ENCODE peak calls at places on chromosomes 12 and 14, in four cellular contexts. A, U, T and L are unnamed samples.

GRCh38 chr12:106710143-106710893 is 64.2 kb upstream of the RIC8B start:
- DNase-seq in A (no peak), U (no peak), T (no peak), L (peak)

GRCh38 chr12:115325858-115326257 is 641.9 kb upstream of the TBX3 start:
- DNase-seq in A (no peak), U (no peak), T (no peak), L (no peak)

GRCh38 chr12:31322651-31323248 is 3.2 kb downstream of the SINHCAF start:
- DNase-seq in A (peak), U (peak), T (peak), L (peak)

GRCh38 chr14:27148143-27148542 is 550.3 kb upstream of the NOVA1 start:
- DNase-seq in A (no peak), U (no peak), T (no peak), L (no peak)

GRCh38 chr14:82411373-82411772 is 877.7 kb upstream of the SEL1L start:
- DNase-seq in A (no peak), U (no peak), T (no peak), L (no peak)

GRCh38 chr12:92421701-92422100 is 276.1 kb upstream of the BTG1 start:
- DNase-seq in A (peak), U (no peak), T (no peak), L (no peak)

GRCh38 chr12:1662761-1663439 is 28.0 kb upstream of the ADIPOR2 start:
- DNase-seq in A (no peak), U (peak), T (peak), L (peak)

GRCh38 chr12:11486623-11487444 is 91.5 kb upstream of the PRB2 start:
- DNase-seq in A (peak), U (peak), T (peak), L (peak)

GRCh38 chr14:105505101-105505500 is 14.1 kb downstream of the TEDC1 start:
- DNase-seq in A (no peak), U (no peak), T (no peak), L (no peak)

GRCh38 chr12:28409892-28410291 is 219.6 kb downstream of the CCDC91 start:
- DNase-seq in A (peak), U (no peak), T (no peak), L (no peak)

GRCh38 chr12:69471667-69472385 is 1.6 kb downstream of the FRS2 start:
- DNase-seq in A (peak), U (peak), T (no peak), L (no peak)

GRCh38 chr14:25389948-25390347 is 340.0 kb upstream of the STXBP6 start:
- DNase-seq in A (no peak), U (no peak), T (no peak), L (no peak)

DNA sequence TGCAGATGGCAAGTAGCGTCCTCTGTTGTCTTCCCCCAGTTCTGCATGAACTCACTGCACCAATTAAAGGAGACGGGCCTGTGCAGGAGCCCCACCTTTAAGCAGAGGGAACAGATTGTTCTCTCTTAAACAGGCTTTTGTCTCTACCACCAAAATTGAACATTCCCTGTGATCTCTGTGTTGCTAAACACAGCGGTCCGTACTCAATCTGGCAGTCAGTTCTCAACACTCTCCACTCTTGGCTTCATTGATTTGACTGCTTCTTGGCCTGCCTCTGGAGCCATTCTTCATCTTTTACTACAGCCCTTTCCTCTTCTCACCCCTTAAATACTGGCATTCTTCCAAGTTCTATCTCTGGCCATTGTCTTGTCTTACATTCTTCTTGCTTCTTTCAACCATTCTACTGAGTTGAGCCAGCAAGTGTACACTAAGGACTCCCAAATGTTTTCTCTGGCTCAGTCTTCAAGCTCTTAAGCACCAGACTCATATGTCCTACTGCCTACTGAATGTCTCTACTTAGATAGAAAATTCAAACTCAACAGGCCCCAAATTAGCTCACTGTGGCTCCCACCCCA is 8.0 kb upstream of the NT5DC3 start:
- DNase-seq in A (no peak), U (no peak), T (no peak), L (no peak)
- H3K9ac ChIP-seq in A (no peak), U (no peak), T (no peak), L (no peak)

GRCh38 chr14:77011226-77011762 is 17.2 kb downstream of the IRF2BPL start:
- DNase-seq in A (no peak), U (no peak), T (no peak), L (no peak)

GRCh38 chr14:77009014-77009413 is 19.5 kb downstream of the IRF2BPL start:
- DNase-seq in A (no peak), U (no peak), T (peak), L (no peak)

GRCh38 chr14:77014004-77014604 is 14.4 kb downstream of the IRF2BPL start:
- DNase-seq in A (peak), U (no peak), T (peak), L (peak)

GRCh38 chr14:77014734-77015133 is 13.8 kb downstream of the IRF2BPL start:
- DNase-seq in A (no peak), U (no peak), T (no peak), L (no peak)

DNA sequence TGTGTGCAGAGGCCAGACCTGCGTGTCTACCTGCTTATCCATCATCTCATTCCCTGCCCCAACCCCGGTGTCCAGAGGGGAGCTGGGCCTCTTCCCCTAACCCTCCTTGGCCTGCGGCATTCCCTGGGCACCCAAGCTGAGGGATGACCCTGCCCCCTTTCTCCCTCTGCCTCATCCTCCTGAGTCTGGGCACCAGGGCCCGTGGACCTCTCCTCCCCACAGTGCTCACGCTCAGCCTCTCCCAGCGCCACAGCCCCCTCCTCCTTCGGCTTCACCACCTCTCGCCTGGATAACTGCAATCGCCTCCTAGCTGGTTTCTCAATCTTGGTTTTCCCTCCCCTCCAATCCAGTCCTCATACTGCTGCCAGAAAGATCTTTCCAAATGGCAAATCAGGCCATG is 16.3 kb downstream of the IRF2BPL start:
- DNase-seq in A (no peak), U (no peak), T (no peak), L (no peak)
- H2AK5ac ChIP-seq in A (no peak), U (peak), T (peak), L (no peak)

GRCh38 chr12:127654383-127654985 is 612.5 kb upstream of the TMEM132C start:
- DNase-seq in A (no peak), U (no peak), T (no peak), L (no peak)
- H3K9ac ChIP-seq in A (no peak), U (no peak), T (no peak), L (no peak)

GRCh38 chr14:103107455-103107854 is 12.9 kb downstream of the EXOC3L4 start:
- DNase-seq in A (no peak), U (no peak), T (no peak), L (no peak)

GRCh38 chr14:103110681-103111296 is 12.5 kb upstream of the TNFAIP2 start:
- DNase-seq in A (peak), U (no peak), T (no peak), L (no peak)

GRCh38 chr14:103111297-103111981 is 11.8 kb upstream of the TNFAIP2 start:
- DNase-seq in A (no peak), U (no peak), T (no peak), L (no peak)

GRCh38 chr14:103107941-103108748 is 13.6 kb downstream of the EXOC3L4 start:
- DNase-seq in A (no peak), U (no peak), T (no peak), L (no peak)

GRCh38 chr14:103109789-103110415 is 13.4 kb upstream of the TNFAIP2 start:
- DNase-seq in A (peak), U (peak), T (peak), L (peak)
- H2AK5ac ChIP-seq in A (peak), U (no peak), T (no peak), L (no peak)

GRCh38 chr14:74301594-74302159 is 1.1 kb downstream of the ABCD4 start:
- DNase-seq in A (no peak), U (no peak), T (no peak), L (no peak)
- H3K9ac ChIP-seq in A (peak), U (peak), T (no peak), L (peak)

DNA sequence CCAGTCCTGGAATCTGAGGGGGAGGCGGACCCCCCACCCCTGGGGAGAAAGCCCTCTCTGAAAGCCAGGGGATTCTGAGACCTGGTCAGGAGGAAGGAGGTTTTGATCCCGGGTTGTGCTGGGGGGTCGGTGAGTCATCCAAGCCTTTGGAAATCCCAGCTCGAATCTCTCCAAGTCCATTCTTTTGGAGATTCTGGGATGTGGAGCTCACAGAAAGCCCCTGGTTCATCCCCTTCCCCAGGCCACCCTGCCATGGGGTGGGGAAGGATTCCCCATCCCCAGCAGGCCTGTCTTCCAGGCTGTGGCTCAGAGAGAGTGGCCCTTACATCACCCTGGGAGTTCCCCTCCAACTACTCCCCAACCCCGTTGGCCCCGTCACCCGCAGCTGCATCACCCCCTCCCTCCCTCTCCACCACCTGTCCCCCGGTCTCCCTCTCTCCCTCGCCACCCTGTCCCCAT is 14.3 kb downstream of the EXOC3L4 start:
- DNase-seq in A (peak), U (peak), T (peak), L (peak)
- H2AK5ac ChIP-seq in A (peak), U (peak), T (peak), L (no peak)

GRCh38 chr12:50090391-50090790 is 5.2 kb downstream of the SMARCD1 start:
- DNase-seq in A (no peak), U (no peak), T (no peak), L (no peak)

GRCh38 chr12:50087995-50088394 is 2.9 kb downstream of the SMARCD1 start:
- DNase-seq in A (peak), U (peak), T (no peak), L (no peak)

GRCh38 chr12:50087159-50087558 is 2.0 kb downstream of the SMARCD1 start:
- DNase-seq in A (no peak), U (no peak), T (no peak), L (no peak)

GRCh38 chr12:50089730-50090129 is 4.6 kb downstream of the SMARCD1 start:
- DNase-seq in A (no peak), U (no peak), T (no peak), L (no peak)

GRCh38 chr12:50088577-50089335 is 3.6 kb downstream of the SMARCD1 start:
- DNase-seq in A (peak), U (peak), T (peak), L (peak)
- H3K9ac ChIP-seq in A (no peak), U (peak), T (no peak), L (no peak)

GRCh38 chr12:6342140-6342889 is 439 bp upstream of the TNFRSF1A start:
- DNase-seq in A (no peak), U (no peak), T (no peak), L (peak)

GRCh38 chr12:6340745-6341438 is 984 bp downstream of the TNFRSF1A start:
- DNase-seq in A (no peak), U (peak), T (no peak), L (no peak)

GRCh38 chr12:6343518-6343917 is 1.6 kb upstream of the TNFRSF1A start:
- DNase-seq in A (no peak), U (no peak), T (no peak), L (peak)

GRCh38 chr12:6338955-6339761 is 2.7 kb downstream of the TNFRSF1A start:
- DNase-seq in A (no peak), U (peak), T (no peak), L (no peak)

DNA sequence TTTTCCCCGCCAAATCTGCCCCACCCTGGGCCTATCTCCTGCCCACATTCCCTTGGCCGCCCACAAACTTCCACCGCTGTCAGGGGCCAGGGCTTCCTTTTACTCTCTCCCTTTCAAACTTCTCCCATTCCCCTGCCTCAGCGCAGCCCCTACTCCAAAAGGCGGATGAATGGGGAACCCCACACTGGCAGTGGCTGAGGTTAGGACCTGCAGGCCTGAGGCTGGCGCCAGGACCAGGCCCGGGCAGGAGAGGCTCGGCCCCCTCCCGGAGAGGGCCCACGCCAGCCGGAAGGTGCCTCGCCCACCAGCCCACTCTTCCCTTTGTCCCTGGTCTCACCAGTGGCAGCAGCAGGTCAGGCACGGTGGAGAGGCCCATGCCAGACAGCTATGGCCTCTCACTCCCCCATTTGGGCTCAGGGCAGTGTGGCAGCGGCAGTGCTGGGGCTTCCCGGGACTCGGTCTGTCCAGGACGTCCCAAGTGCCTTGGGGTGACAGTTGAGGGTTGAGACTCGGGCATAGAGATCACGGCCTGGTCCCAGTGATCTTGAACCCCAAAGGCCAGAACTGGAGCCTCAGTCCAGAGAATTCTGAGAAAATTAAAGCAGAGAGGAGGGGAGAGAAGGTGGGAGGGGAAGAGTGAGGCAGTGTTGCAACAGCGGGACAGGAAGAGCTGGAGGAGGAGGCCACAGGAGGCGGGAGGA is at the start of gene TNFRSF1A:
- DNase-seq in A (peak), U (peak), T (peak), L (peak)
- H2AK5ac ChIP-seq in A (peak), U (peak), T (peak), L (peak)

GRCh38 chr12:123141615-123142517 is 9.0 kb downstream of the PITPNM2 start:
- DNase-seq in A (peak), U (peak), T (no peak), L (peak)
- H3K9ac ChIP-seq in A (no peak), U (peak), T (no peak), L (peak)

DNA sequence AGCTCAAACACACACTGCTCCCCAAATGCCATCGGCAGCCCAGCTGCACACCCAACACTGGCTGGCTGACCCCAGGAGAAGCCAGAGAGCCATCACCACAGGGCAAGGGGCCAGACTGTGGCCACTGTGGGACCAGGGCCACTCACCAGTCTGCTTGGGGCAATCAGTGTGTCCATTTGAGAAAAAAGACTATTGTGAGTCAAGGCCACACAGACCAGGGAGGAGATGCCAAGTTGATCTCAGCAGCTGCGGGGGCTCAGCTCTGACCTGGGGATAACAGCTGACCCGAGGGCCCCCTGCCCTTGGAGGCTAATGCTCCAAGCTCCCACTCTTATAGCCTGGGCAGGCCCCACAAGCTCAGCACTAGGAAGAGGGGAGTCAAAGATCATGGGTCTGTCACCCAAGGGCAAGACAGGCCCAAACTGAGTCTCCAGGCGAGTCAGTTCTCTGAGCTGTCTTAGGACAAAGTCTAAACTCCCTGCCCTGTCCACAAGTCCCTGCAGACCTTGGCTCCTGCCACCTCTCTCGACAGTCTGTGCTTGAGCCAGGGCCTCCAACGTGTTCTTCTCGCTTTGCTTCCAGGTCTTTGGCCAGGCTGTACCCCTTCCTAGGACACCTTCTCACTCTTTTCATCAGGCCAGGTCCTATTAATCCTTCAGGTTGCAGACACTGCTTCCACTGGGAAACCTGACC is 30.1 kb upstream of the PNMA1 start:
- DNase-seq in A (no peak), U (no peak), T (no peak), L (no peak)
- H2AK5ac ChIP-seq in A (peak), U (peak), T (peak), L (no peak)